ENCODE peak calls at places on chromosomes 13 and 19, in eight cellular contexts. One of them, this sample, is unnamed.

GRCh38 chr19:6828698-6829633 is 56.5 kb downstream of the VAV1 start:
- DNase-seq in fibroblast of lung: no peak
- DNase-seq in tibial nerve: no peak
- DNase-seq in pancreas: peak
- DNase-seq in IMR-90: no peak
- DNase-seq in CD8-positive, alpha-beta T cell: no peak
- DNase-seq in thoracic aorta: no peak
- DNase-seq in lower lobe of right lung: peak
- DNase-seq in this sample: no peak

GRCh38 chr19:35015576-35016351 is 14.5 kb upstream of the SCN1B start:
- DNase-seq in CD8-positive, alpha-beta T cell: no peak
- DNase-seq in lower lobe of right lung: no peak
- DNase-seq in IMR-90: peak
- DNase-seq in tibial nerve: peak
- DNase-seq in fibroblast of lung: peak
- DNase-seq in pancreas: no peak
- DNase-seq in thoracic aorta: no peak
- DNase-seq in this sample: no peak

GRCh38 chr19:30799854-30800755 is 427.9 kb downstream of the ZNF536 start:
- DNase-seq in CD8-positive, alpha-beta T cell: no peak
- DNase-seq in fibroblast of lung: no peak
- DNase-seq in tibial nerve: no peak
- DNase-seq in thoracic aorta: no peak
- DNase-seq in pancreas: no peak
- DNase-seq in lower lobe of right lung: peak
- DNase-seq in IMR-90: no peak
- DNase-seq in this sample: no peak

GRCh38 chr13:37695200-37695599 is 96.6 kb upstream of the POSTN start:
- DNase-seq in CD8-positive, alpha-beta T cell: no peak
- DNase-seq in pancreas: no peak
- DNase-seq in tibial nerve: no peak
- DNase-seq in lower lobe of right lung: no peak
- DNase-seq in fibroblast of lung: no peak
- DNase-seq in thoracic aorta: no peak
- DNase-seq in IMR-90: no peak
- DNase-seq in this sample: no peak

GRCh38 chr13:112450118-112450517 is 74.0 kb downstream of the SPACA7 start:
- DNase-seq in tibial nerve: no peak
- DNase-seq in fibroblast of lung: no peak
- DNase-seq in lower lobe of right lung: no peak
- DNase-seq in pancreas: no peak
- DNase-seq in CD8-positive, alpha-beta T cell: no peak
- DNase-seq in thoracic aorta: no peak
- DNase-seq in IMR-90: no peak
- DNase-seq in this sample: no peak

GRCh38 chr19:38032151-38032550 is 125.1 kb downstream of the SIPA1L3 start:
- DNase-seq in lower lobe of right lung: no peak
- DNase-seq in IMR-90: peak
- DNase-seq in thoracic aorta: no peak
- DNase-seq in tibial nerve: no peak
- DNase-seq in pancreas: no peak
- DNase-seq in fibroblast of lung: peak
- DNase-seq in CD8-positive, alpha-beta T cell: no peak
- DNase-seq in this sample: no peak

GRCh38 chr19:3575260-3575741 is 2.6 kb downstream of the HMG20B start:
- DNase-seq in thoracic aorta: no peak
- DNase-seq in fibroblast of lung: no peak
- DNase-seq in CD8-positive, alpha-beta T cell: no peak
- DNase-seq in tibial nerve: no peak
- DNase-seq in pancreas: no peak
- DNase-seq in lower lobe of right lung: no peak
- DNase-seq in IMR-90: peak
- DNase-seq in this sample: peak

GRCh38 chr13:41897126-41897525 is 63.8 kb downstream of the VWA8 start:
- DNase-seq in tibial nerve: no peak
- DNase-seq in thoracic aorta: no peak
- DNase-seq in lower lobe of right lung: no peak
- DNase-seq in IMR-90: peak
- DNase-seq in fibroblast of lung: peak
- DNase-seq in pancreas: no peak
- DNase-seq in CD8-positive, alpha-beta T cell: no peak
- DNase-seq in this sample: no peak

GRCh38 chr19:14267224-14267741 is 61.3 kb upstream of the ADGRL1 start:
- DNase-seq in CD8-positive, alpha-beta T cell: no peak
- DNase-seq in pancreas: no peak
- DNase-seq in thoracic aorta: no peak
- DNase-seq in fibroblast of lung: no peak
- DNase-seq in IMR-90: no peak
- DNase-seq in tibial nerve: no peak
- DNase-seq in lower lobe of right lung: no peak
- DNase-seq in this sample: no peak

GRCh38 chr13:106100261-106100919 is 435.1 kb downstream of the EFNB2 start:
- DNase-seq in CD8-positive, alpha-beta T cell: no peak
- DNase-seq in thoracic aorta: no peak
- DNase-seq in tibial nerve: no peak
- DNase-seq in fibroblast of lung: no peak
- DNase-seq in lower lobe of right lung: no peak
- DNase-seq in pancreas: no peak
- DNase-seq in IMR-90: no peak
- DNase-seq in this sample: no peak

GRCh38 chr13:110103479-110103878 is 203.5 kb downstream of the COL4A1 start:
- DNase-seq in tibial nerve: no peak
- DNase-seq in lower lobe of right lung: no peak
- DNase-seq in fibroblast of lung: peak
- DNase-seq in IMR-90: no peak
- DNase-seq in CD8-positive, alpha-beta T cell: no peak
- DNase-seq in pancreas: no peak
- DNase-seq in thoracic aorta: no peak
- DNase-seq in this sample: no peak

GRCh38 chr19:55702131-55702627 is 27.2 kb downstream of the EPN1 start:
- DNase-seq in lower lobe of right lung: no peak
- DNase-seq in thoracic aorta: no peak
- DNase-seq in IMR-90: no peak
- DNase-seq in tibial nerve: no peak
- DNase-seq in CD8-positive, alpha-beta T cell: no peak
- DNase-seq in fibroblast of lung: no peak
- DNase-seq in pancreas: no peak
- DNase-seq in this sample: no peak

GRCh38 chr13:41668130-41668757 is 210.9 kb downstream of the RGCC start:
- DNase-seq in CD8-positive, alpha-beta T cell: peak
- DNase-seq in pancreas: peak
- DNase-seq in IMR-90: peak
- DNase-seq in fibroblast of lung: peak
- DNase-seq in tibial nerve: no peak
- DNase-seq in thoracic aorta: no peak
- DNase-seq in lower lobe of right lung: no peak
- DNase-seq in this sample: no peak

GRCh38 chr13:66461021-66461420 is 769.1 kb downstream of the PCDH9 start:
- DNase-seq in CD8-positive, alpha-beta T cell: no peak
- DNase-seq in IMR-90: peak
- DNase-seq in lower lobe of right lung: no peak
- DNase-seq in tibial nerve: no peak
- DNase-seq in pancreas: no peak
- DNase-seq in fibroblast of lung: peak
- DNase-seq in thoracic aorta: no peak
- DNase-seq in this sample: no peak

GRCh38 chr19:13788991-13789390 is 6.3 kb upstream of the ZSWIM4 start:
- DNase-seq in CD8-positive, alpha-beta T cell: no peak
- DNase-seq in pancreas: no peak
- DNase-seq in thoracic aorta: peak
- DNase-seq in fibroblast of lung: peak
- DNase-seq in lower lobe of right lung: peak
- DNase-seq in tibial nerve: no peak
- DNase-seq in IMR-90: peak
- DNase-seq in this sample: no peak

GRCh38 chr13:40189426-40189825 is 477.0 kb downstream of the FOXO1 start:
- DNase-seq in tibial nerve: no peak
- DNase-seq in lower lobe of right lung: no peak
- DNase-seq in IMR-90: no peak
- DNase-seq in thoracic aorta: no peak
- DNase-seq in CD8-positive, alpha-beta T cell: no peak
- DNase-seq in fibroblast of lung: no peak
- DNase-seq in pancreas: no peak
- DNase-seq in this sample: no peak

DNA sequence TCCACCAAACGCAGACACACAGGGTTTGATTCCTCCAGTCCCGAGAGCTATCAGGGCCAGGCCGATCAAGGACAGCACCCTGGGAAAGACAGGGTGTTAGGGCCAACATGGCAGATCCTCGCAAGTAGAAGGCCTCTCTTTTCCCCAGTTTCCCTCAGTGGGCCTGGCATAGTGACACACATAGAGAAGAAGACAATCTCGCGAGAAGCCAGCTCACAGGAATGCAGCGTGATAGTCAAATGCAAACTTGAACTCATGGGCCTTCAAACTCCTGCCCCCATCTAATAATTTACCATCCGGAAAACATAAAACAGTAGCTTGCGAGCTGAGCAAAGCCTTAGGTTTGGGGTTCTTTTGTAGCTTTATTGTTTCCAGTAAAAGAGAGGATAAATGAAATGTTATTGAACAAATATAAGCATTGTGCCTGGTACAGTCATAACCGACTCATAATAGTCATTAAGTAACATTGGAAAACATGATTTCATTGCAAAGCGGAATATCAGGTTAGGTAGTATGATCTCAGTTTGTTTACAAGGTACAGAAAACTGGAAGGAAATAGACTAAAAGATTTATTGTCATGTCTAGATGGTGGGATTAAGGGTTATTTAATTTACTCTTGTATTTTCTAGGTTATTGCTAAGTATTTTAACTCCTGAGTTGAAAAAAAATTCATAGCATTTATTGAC is 30.5 kb downstream of the SLC15A1 start:
- DNase-seq in thoracic aorta: no peak
- DNase-seq in CD8-positive, alpha-beta T cell: no peak
- DNase-seq in fibroblast of lung: no peak
- DNase-seq in pancreas: no peak
- DNase-seq in tibial nerve: no peak
- DNase-seq in lower lobe of right lung: no peak
- DNase-seq in IMR-90: no peak
- DNase-seq in this sample: no peak
- H3K27ac ChIP-seq in thoracic aorta: no peak
- H3K27ac ChIP-seq in CD8-positive, alpha-beta T cell: no peak
- H3K27ac ChIP-seq in fibroblast of lung: no peak
- H3K27ac ChIP-seq in pancreas: no peak
- H3K27ac ChIP-seq in tibial nerve: no peak
- H3K27ac ChIP-seq in lower lobe of right lung: no peak
- H3K27ac ChIP-seq in IMR-90: no peak
- H3K27ac ChIP-seq in this sample: no peak

DNA sequence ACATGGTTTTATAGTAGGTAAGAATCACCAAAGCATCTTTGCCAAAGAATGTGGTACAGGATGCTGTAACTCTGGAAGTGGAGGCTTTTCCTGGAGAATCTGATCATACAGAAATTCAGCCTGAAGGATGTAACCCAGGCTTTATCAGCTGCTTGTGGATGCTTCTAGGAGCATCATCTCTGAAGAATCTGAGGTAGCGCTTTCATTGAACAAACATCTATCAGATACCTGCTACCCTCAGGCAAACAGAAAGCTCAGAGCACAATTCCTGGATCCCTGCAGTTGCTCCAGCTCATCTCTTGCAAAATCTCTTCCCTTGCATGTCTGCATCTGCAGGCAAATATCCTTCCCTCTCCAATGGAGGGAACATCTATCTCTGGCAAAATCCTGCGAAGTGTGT is 9.3 kb downstream of the FAM124A start:
- DNase-seq in fibroblast of lung: no peak
- DNase-seq in CD8-positive, alpha-beta T cell: no peak
- DNase-seq in lower lobe of right lung: no peak
- DNase-seq in IMR-90: no peak
- DNase-seq in pancreas: no peak
- DNase-seq in tibial nerve: no peak
- DNase-seq in thoracic aorta: no peak
- DNase-seq in this sample: no peak
- H3K27ac ChIP-seq in fibroblast of lung: no peak
- H3K27ac ChIP-seq in CD8-positive, alpha-beta T cell: no peak
- H3K27ac ChIP-seq in lower lobe of right lung: no peak
- H3K27ac ChIP-seq in IMR-90: no peak
- H3K27ac ChIP-seq in pancreas: no peak
- H3K27ac ChIP-seq in tibial nerve: peak
- H3K27ac ChIP-seq in thoracic aorta: no peak
- H3K27ac ChIP-seq in this sample: peak

DNA sequence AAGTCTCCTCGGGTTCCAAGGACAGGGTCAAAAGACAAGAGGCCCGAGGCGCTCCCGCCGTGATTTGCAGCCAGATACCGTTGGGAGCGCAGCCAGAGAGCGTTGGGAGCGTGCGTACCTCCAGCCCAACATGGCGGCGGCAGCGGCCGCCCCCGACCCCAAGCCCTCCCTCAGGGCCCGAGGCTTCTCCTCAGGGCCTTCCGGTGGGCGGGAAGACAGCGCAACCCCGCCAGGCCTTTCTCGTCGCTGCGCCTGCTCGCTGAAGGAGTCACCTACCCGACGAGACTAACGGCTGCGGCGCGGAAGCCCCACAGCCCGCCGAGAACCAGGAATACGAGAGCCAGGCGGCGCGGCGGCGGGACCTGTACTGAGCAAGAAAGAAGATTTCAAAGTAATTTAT is 3.2 kb upstream of the ZNF850 start:
- DNase-seq in thoracic aorta: no peak
- DNase-seq in pancreas: peak
- DNase-seq in IMR-90: no peak
- DNase-seq in tibial nerve: no peak
- DNase-seq in fibroblast of lung: peak
- DNase-seq in CD8-positive, alpha-beta T cell: no peak
- DNase-seq in lower lobe of right lung: no peak
- DNase-seq in this sample: peak
- H3K27ac ChIP-seq in thoracic aorta: peak
- H3K27ac ChIP-seq in pancreas: no peak
- H3K27ac ChIP-seq in IMR-90: no peak
- H3K27ac ChIP-seq in tibial nerve: no peak
- H3K27ac ChIP-seq in fibroblast of lung: no peak
- H3K27ac ChIP-seq in CD8-positive, alpha-beta T cell: no peak
- H3K27ac ChIP-seq in lower lobe of right lung: no peak
- H3K27ac ChIP-seq in this sample: peak

GRCh38 chr13:76516013-76516412 is 370.2 kb downstream of the KCTD12 start:
- DNase-seq in lower lobe of right lung: no peak
- DNase-seq in tibial nerve: no peak
- DNase-seq in IMR-90: peak
- DNase-seq in CD8-positive, alpha-beta T cell: no peak
- DNase-seq in thoracic aorta: no peak
- DNase-seq in pancreas: no peak
- DNase-seq in fibroblast of lung: peak
- DNase-seq in this sample: no peak

DNA sequence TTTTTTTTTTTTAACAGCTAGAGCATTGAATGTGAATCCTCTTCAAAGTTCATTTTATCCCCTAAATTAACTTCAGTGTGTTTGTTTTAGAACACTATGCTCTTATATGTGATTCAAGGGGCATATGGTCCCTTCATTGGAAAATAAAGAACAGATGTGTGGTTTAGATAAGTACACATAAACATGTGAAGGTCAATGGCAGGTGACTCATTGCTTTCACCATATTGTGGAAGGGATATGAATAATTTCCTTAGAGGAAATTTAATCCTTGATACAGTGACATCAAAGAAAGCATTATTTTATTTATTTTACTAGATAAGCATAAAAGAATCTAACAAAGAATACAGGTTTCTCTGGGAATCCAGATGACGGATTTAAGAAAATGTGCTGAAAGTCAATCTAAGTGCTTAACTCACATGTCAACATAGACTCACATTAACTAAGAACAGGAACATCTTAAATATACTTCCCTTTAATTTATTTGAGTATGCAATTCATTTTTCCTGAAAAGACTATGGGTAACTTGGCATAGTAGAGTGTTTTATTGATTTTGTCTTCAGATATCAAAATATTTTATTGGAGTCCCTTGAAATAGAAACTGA is 373.4 kb downstream of the KCTD12 start:
- DNase-seq in fibroblast of lung: peak
- DNase-seq in CD8-positive, alpha-beta T cell: no peak
- DNase-seq in pancreas: no peak
- DNase-seq in tibial nerve: no peak
- DNase-seq in IMR-90: peak
- DNase-seq in lower lobe of right lung: no peak
- DNase-seq in thoracic aorta: no peak
- DNase-seq in this sample: no peak
- H3K27ac ChIP-seq in fibroblast of lung: no peak
- H3K27ac ChIP-seq in CD8-positive, alpha-beta T cell: no peak
- H3K27ac ChIP-seq in pancreas: no peak
- H3K27ac ChIP-seq in tibial nerve: no peak
- H3K27ac ChIP-seq in IMR-90: no peak
- H3K27ac ChIP-seq in lower lobe of right lung: no peak
- H3K27ac ChIP-seq in thoracic aorta: no peak
- H3K27ac ChIP-seq in this sample: no peak